ENCODE peak calls at places on chromosomes 7 and 10, in four cellular contexts. H, T, K and Y are unnamed samples.

GRCh38 chr7:46996972-46997371 is 584.9 kb downstream of the TNS3 start:
- DNase-seq in H (no peak), T (no peak), K (no peak), Y (no peak)

GRCh38 chr10:13346280-13346819 is 1.7 kb downstream of the SEPHS1 start:
- DNase-seq in K (no peak), H (no peak), T (peak), Y (no peak)

GRCh38 chr10:122468923-122469781 is 7.8 kb downstream of the HTRA1 start:
- DNase-seq in H (no peak), T (peak), K (peak), Y (no peak)

GRCh38 chr10:106938448-106939014 is 226.0 kb downstream of the SORCS1 start:
- DNase-seq in T (no peak), K (no peak), H (no peak), Y (no peak)

GRCh38 chr10:13917791-13918190 is 331.0 kb downstream of the PRPF18 start:
- DNase-seq in T (no peak), H (no peak), K (no peak), Y (no peak)

GRCh38 chr10:77550378-77550777 is 87.2 kb downstream of the KCNMA1 start:
- DNase-seq in H (no peak), K (no peak), T (no peak), Y (no peak)

GRCh38 chr7:13336227-13336626 is 648.8 kb downstream of the ARL4A start:
- DNase-seq in K (no peak), T (no peak), H (no peak), Y (no peak)

GRCh38 chr10:70907619-70908425 is 19.5 kb upstream of the PCBD1 start:
- DNase-seq in K (no peak), H (no peak), T (no peak), Y (no peak)

GRCh38 chr7:106862317-106863183 is 2.5 kb upstream of the PIK3CG start:
- DNase-seq in H (no peak), T (no peak), K (no peak), Y (no peak)